ENCODE peak calls at places on chromosome 15, in nine cellular contexts. V is dorsolateral prefrontal cortex, Y is uterus, U is cardiac fibroblast, Z is A549, E is PC-9, X is AG10803, F is GM06990, C is cardiac muscle cell. W is an unnamed sample.
A peak's percentile ranks its signal among the peaks of the same experiment; 100 is the strongest.

GRCh38 chr15:69820819-69821218 is 276.9 kb downstream of the TLE3 start:
- DNase-seq in C (no peak), X (no peak), E (no peak), F (no peak), U (no peak), Z (no peak), Y (no peak), V (no peak), W (no peak)

GRCh38 chr15:95712785-95713184 is 617.7 kb upstream of the NR2F2 start:
- DNase-seq in C (no peak), X (no peak), E (no peak), U (peak; percentile 8), Z (no peak), F (no peak), Y (no peak), V (no peak), W (peak; percentile 34)

GRCh38 chr15:29998017-29998416 is 84.7 kb upstream of the GOLGA8J start:
- DNase-seq in V (no peak), F (no peak), U (no peak), C (no peak), Y (no peak), Z (no peak), X (no peak), E (no peak), W (no peak)

GRCh38 chr15:99014803-99015676 is 7.4 kb upstream of the PGPEP1L start:
- DNase-seq in X (peak; percentile 30), Z (peak; percentile 77), V (no peak), U (peak; percentile 42), F (peak; percentile 87), Y (peak; percentile 64), C (peak; percentile 90), E (peak; percentile 86), W (peak; percentile 33)

GRCh38 chr15:90584841-90585240 is 55.1 kb downstream of the CRTC3 start:
- DNase-seq in Z (no peak), F (no peak), U (no peak), Y (no peak), V (no peak), X (no peak), E (no peak), C (no peak), W (no peak)

GRCh38 chr15:78672285-78673003 is 31.4 kb upstream of the CHRNB4 start:
- DNase-seq in V (no peak), C (no peak), Y (no peak), X (no peak), E (no peak), Z (peak; percentile 13), U (no peak), F (no peak), W (no peak)

GRCh38 chr15:81939604-81940440 is 106.0 kb downstream of the MEX3B start:
- DNase-seq in U (peak; percentile 84), Y (no peak), E (no peak), Z (peak; percentile 65), X (peak; percentile 16), F (no peak), C (no peak), V (no peak), W (peak; percentile 24)

GRCh38 chr15:31338318-31338878 is 11.8 kb downstream of the KLF13 start:
- DNase-seq in Z (no peak), X (no peak), C (no peak), V (peak; percentile 51), F (peak; percentile 68), Y (peak; percentile 50), U (peak; percentile 39), E (no peak), W (no peak)

GRCh38 chr15:70761931-70762468 is 1.4 kb downstream of the UACA start:
- DNase-seq in V (no peak), U (peak; percentile 32), C (no peak), Z (no peak), F (no peak), E (no peak), Y (no peak), X (no peak), W (no peak)

GRCh38 chr15:73965094-73965729 is 26.9 kb downstream of the STOML1 start:
- DNase-seq in Y (no peak), U (no peak), F (peak; percentile 69), V (no peak), Z (no peak), E (no peak), C (peak; percentile 48), X (no peak), W (no peak)

GRCh38 chr15:101510212-101511197 is 21.0 kb upstream of the PCSK6 start:
- DNase-seq in C (no peak), F (no peak), Y (no peak), U (no peak), X (no peak), E (no peak), Z (no peak), V (no peak), W (no peak)

GRCh38 chr15:92624401-92624991 is 31.1 kb downstream of the FAM174B start:
- DNase-seq in X (peak; percentile 74), V (peak; percentile 81), C (no peak), E (no peak), U (no peak), F (no peak), Z (no peak), Y (peak; percentile 50), W (no peak)

GRCh38 chr15:25183581-25184330 is 229.0 kb downstream of the SNRPN start:
- DNase-seq in Y (no peak), X (no peak), V (peak; percentile 25), U (no peak), E (no peak), Z (no peak), F (no peak), C (no peak), W (no peak)

GRCh38 chr15:90530250-90531051 is 728 bp downstream of the CRTC3 start:
- DNase-seq in X (peak; percentile 45), E (peak; percentile 24), V (peak; percentile 59), Z (peak; percentile 40), F (peak; percentile 71), U (peak; percentile 40), Y (peak; percentile 42), C (peak; percentile 50), W (peak; percentile 29)

DNA sequence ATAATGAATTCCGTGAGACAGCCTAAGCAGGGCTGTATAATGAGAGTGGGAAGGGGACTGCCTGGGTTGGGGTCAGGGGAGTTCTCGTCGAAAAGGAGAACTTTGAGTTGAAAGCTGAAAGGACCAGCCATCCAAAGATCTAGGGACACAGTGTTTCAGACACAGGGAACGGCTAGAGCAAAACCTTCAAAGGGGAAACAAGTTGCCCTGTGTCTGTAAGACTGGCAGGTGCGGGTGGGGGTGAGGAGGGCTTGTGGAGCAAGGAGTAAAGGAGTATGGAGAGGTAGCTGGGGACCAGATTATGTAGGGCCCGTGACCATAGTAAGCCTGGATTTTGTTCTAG is 1.3 kb upstream of the SRP14 start:
- DNase-seq in V (no peak), Z (no peak), U (no peak), F (no peak), E (no peak), C (no peak), X (no peak), Y (no peak), W (no peak)
- H3K4me3 ChIP-seq in V (no peak overlapping the region), Z (peak overlapping the region; percentile 99), U (no peak overlapping the region), F (peak overlapping the region; percentile 43), E (peak overlapping the region; percentile 84), C (no peak overlapping the region), X (no peak overlapping the region), Y (no peak overlapping the region), W (peak overlapping the region; percentile 32)

GRCh38 chr15:89217031-89217430 is 4.3 kb downstream of the RLBP1 start:
- DNase-seq in X (no peak), C (no peak), U (no peak), E (no peak), Y (no peak), Z (no peak), F (no peak), V (no peak), W (no peak)
- TF ChIP-seq CTCF in X (no peak), C (no peak), U (no peak), E (no peak), Y (no peak), Z (no peak), F (no peak), V (no peak), W (no peak)

GRCh38 chr15:64048766-64049165 is 2.5 kb upstream of the DAPK2 start:
- DNase-seq in Y (no peak), X (no peak), U (no peak), Z (no peak), E (no peak), F (no peak), C (no peak), V (no peak), W (no peak)

GRCh38 chr15:64044315-64045105 is 1.8 kb downstream of the DAPK2 start:
- DNase-seq in Z (no peak), E (no peak), F (peak; percentile 69), V (no peak), U (no peak), C (no peak), X (no peak), Y (no peak), W (no peak)

GRCh38 chr15:64046347-64047153 is at the start of gene DAPK2:
- DNase-seq in Z (peak; percentile 66), F (peak; percentile 75), X (peak; percentile 58), V (peak; percentile 86), C (peak; percentile 86), U (peak; percentile 46), E (peak; percentile 83), Y (peak; percentile 44), W (peak; percentile 41)

GRCh38 chr15:64045774-64046346 is 425 bp downstream of the DAPK2 start:
- DNase-seq in C (no peak), Z (no peak), F (peak; percentile 48), E (no peak), X (no peak), Y (no peak), V (peak; percentile 58), U (no peak), W (no peak)

GRCh38 chr15:64045106-64045435 is 1.2 kb downstream of the DAPK2 start:
- DNase-seq in V (no peak), Y (no peak), C (no peak), U (no peak), E (peak; percentile 43), X (no peak), Z (no peak), F (no peak), W (no peak)
- H3K4me3 ChIP-seq in V (no peak overlapping the region), Y (no peak overlapping the region), C (no peak overlapping the region), U (no peak overlapping the region), E (no peak overlapping the region), X (peak overlapping the region; percentile 71), Z (no peak overlapping the region), F (peak overlapping the region; percentile 60), W (peak overlapping the region; percentile 69)

GRCh38 chr15:48798319-48798718 is 12.6 kb downstream of the CEP152 start:
- DNase-seq in Y (no peak), C (no peak), X (no peak), E (no peak), V (no peak), F (no peak), Z (no peak), U (no peak), W (no peak)

GRCh38 chr15:48802867-48803266 is 8.0 kb downstream of the CEP152 start:
- DNase-seq in F (no peak), Z (no peak), E (no peak), C (no peak), U (peak; percentile 93), V (no peak), Y (no peak), X (peak; percentile 94), W (peak; percentile 89)

GRCh38 chr15:48802257-48802656 is 8.6 kb downstream of the CEP152 start:
- DNase-seq in F (no peak), X (no peak), U (no peak), V (no peak), Z (no peak), C (no peak), E (no peak), Y (no peak), W (no peak)

GRCh38 chr15:48800245-48800644 is 10.6 kb downstream of the CEP152 start:
- DNase-seq in Y (no peak), Z (no peak), E (no peak), X (no peak), U (no peak), V (no peak), C (no peak), F (no peak), W (no peak)

GRCh38 chr15:48800811-48801460 is 9.9 kb downstream of the CEP152 start:
- DNase-seq in F (no peak), E (no peak), V (no peak), C (no peak), X (peak; percentile 50), Y (no peak), U (peak; percentile 78), Z (peak; percentile 18), W (peak; percentile 59)
- TF ChIP-seq CTCF in F (peak; percentile 39), E (peak; percentile 60), V (peak; percentile 70), C (peak; percentile 58), X (peak; percentile 66), Y (peak; percentile 41), U (peak; percentile 36), Z (peak; percentile 48), W (peak; percentile 44)

W was measured in foreskin fibroblast.